ENCODE peak calls at places on chromosomes 2 and 18, in six cellular contexts. D is neural crest cell, Z is heart right ventricle, B is progenitor cell of endocrine pancreas, X is bronchial epithelial cell, Y is left cardiac atrium. G is an unnamed sample.

GRCh38 chr2:63270717-63271116 is 220.1 kb downstream of the OTX1 start:
- DNase-seq in B (no peak), Z (no peak), D (no peak), Y (no peak), X (no peak), G (no peak)

GRCh38 chr2:201420442-201421113 is 30.7 kb downstream of the TRAK2 start:
- DNase-seq in Z (no peak), X (peak; percentile 72), Y (no peak), B (no peak), D (no peak), G (peak; percentile 80)

GRCh38 chr2:64838817-64839216 is 150.4 kb upstream of the SLC1A4 start:
- DNase-seq in Z (no peak), D (no peak), B (no peak), X (peak; percentile 93), Y (peak; percentile 31), G (peak; percentile 97)

GRCh38 chr2:133557624-133558023 is 10.6 kb downstream of the NCKAP5 start:
- DNase-seq in B (no peak), D (no peak), Z (no peak), X (no peak), Y (no peak), G (peak; percentile 34)

GRCh38 chr18:12278153-12278764 is 24.1 kb downstream of the CIDEA start:
- DNase-seq in B (no peak), Z (no peak), X (peak; percentile 34), Y (no peak), D (no peak), G (peak; percentile 31)

GRCh38 chr18:10588975-10589374 is 63.1 kb downstream of the NAPG start:
- DNase-seq in B (no peak), X (no peak), D (no peak), Y (no peak), Z (no peak), G (no peak)

GRCh38 chr2:25402477-25402876 is 60.8 kb upstream of the DNMT3A start:
- DNase-seq in D (no peak), Y (no peak), Z (no peak), B (no peak), X (no peak), G (no peak)

GRCh38 chr2:30969006-30969405 is 161.8 kb upstream of the CAPN13 start:
- DNase-seq in Y (no peak), Z (no peak), X (no peak), B (no peak), D (no peak), G (no peak)

GRCh38 chr18:48774941-48775340 is 175.8 kb downstream of the SMAD7 start:
- DNase-seq in B (no peak), X (no peak), Z (no peak), D (no peak), Y (no peak), G (no peak)

GRCh38 chr2:31163011-31163540 is 24.8 kb upstream of the GALNT14 start:
- DNase-seq in D (no peak), Z (no peak), Y (no peak), B (no peak), X (no peak), G (no peak)

GRCh38 chr18:10184776-10185175 is 269.7 kb upstream of the APCDD1 start:
- DNase-seq in Z (no peak), B (no peak), D (no peak), X (no peak), Y (no peak), G (no peak)

GRCh38 chr2:229130522-229130921 is 140.6 kb downstream of the PID1 start:
- DNase-seq in B (no peak), Z (peak; percentile 7), Y (no peak), D (no peak), X (no peak), G (no peak)

GRCh38 chr2:112476434-112476833 is 5.5 kb upstream of the TTL start:
- DNase-seq in Y (no peak), B (no peak), D (no peak), X (no peak), Z (no peak), G (no peak)

G was measured in EL.